ENCODE peak calls at places on chromosomes 11 and 22, in six cellular contexts. F, V, Y, W, G and M are unnamed samples.

GRCh38 chr22:27670701-27671412 is 130.7 kb downstream of the MN1 start:
- DNase-seq in F (no peak), V (no peak), G (no peak), Y (peak), W (no peak), M (no peak)

GRCh38 chr11:121652982-121653381 is 200.2 kb upstream of the SORL1-AS1 start:
- DNase-seq in F (no peak), Y (peak), V (no peak), G (peak), W (peak), M (no peak)

GRCh38 chr22:48943567-48944432 is 883.9 kb downstream of the BRD1 start:
- DNase-seq in F (no peak), Y (no peak), V (peak), W (no peak), G (peak), M (no peak)

GRCh38 chr22:39332441-39333064 is 13.1 kb upstream of the RPL3 start:
- DNase-seq in F (no peak), V (no peak), W (no peak), G (no peak), Y (no peak), M (no peak)

GRCh38 chr11:1117970-1118369 is 39.8 kb upstream of the MUC5AC start:
- DNase-seq in F (no peak), G (peak), Y (no peak), W (no peak), V (no peak), M (no peak)

GRCh38 chr22:25368271-25368670 is 148.8 kb downstream of the CRYBB2 start:
- DNase-seq in V (peak), Y (no peak), W (peak), G (peak), F (no peak), M (peak)

GRCh38 chr22:33726294-33726711 is 194.0 kb downstream of the LARGE1 start:
- DNase-seq in V (no peak), Y (no peak), F (no peak), W (peak), G (no peak), M (no peak)

GRCh38 chr22:27456696-27457503 is 344.7 kb downstream of the MN1 start:
- DNase-seq in F (no peak), W (peak), Y (no peak), G (peak), V (no peak), M (peak)

GRCh38 chr22:29716814-29717213 is 3.0 kb upstream of the CABP7 start:
- DNase-seq in V (peak), F (no peak), Y (peak), W (peak), G (peak), M (peak)

GRCh38 chr11:72736452-72737069 is 15.6 kb downstream of the ARAP1 start:
- DNase-seq in Y (no peak), G (peak), V (no peak), F (peak), W (no peak), M (peak)

GRCh38 chr11:87712802-87713202 is 462.4 kb downstream of the RAB38 start:
- DNase-seq in Y (peak), F (no peak), G (no peak), W (no peak), V (no peak), M (no peak)

GRCh38 chr22:38792833-38793232 is 1.1 kb downstream of the DNAL4 start:
- DNase-seq in F (no peak), Y (no peak), W (peak), V (no peak), G (no peak), M (peak)

GRCh38 chr11:75204012-75204674 is 36.4 kb upstream of the TPBGL start:
- DNase-seq in Y (no peak), V (no peak), W (no peak), G (peak), F (no peak), M (no peak)

GRCh38 chr11:115693002-115693401 is 188.8 kb upstream of the CADM1 start:
- DNase-seq in V (no peak), W (no peak), Y (peak), G (no peak), F (no peak), M (no peak)
- H3K4me3 ChIP-seq in V (no peak), W (no peak), Y (no peak), G (no peak), F (no peak), M (no peak)

GRCh38 chr22:18068991-18069390 is 8.8 kb upstream of the PEX26 start:
- DNase-seq in W (no peak), F (no peak), Y (no peak), G (no peak), V (no peak), M (no peak)

GRCh38 chr22:18071968-18072310 is 5.9 kb upstream of the PEX26 start:
- DNase-seq in V (no peak), W (no peak), F (no peak), Y (no peak), G (no peak), M (no peak)

GRCh38 chr22:18068381-18068988 is 9.3 kb upstream of the PEX26 start:
- DNase-seq in W (no peak), Y (no peak), F (no peak), G (peak), V (no peak), M (peak)

GRCh38 chr22:18070041-18070440 is 7.7 kb upstream of the PEX26 start:
- DNase-seq in W (no peak), Y (no peak), F (no peak), G (no peak), V (no peak), M (no peak)

DNA sequence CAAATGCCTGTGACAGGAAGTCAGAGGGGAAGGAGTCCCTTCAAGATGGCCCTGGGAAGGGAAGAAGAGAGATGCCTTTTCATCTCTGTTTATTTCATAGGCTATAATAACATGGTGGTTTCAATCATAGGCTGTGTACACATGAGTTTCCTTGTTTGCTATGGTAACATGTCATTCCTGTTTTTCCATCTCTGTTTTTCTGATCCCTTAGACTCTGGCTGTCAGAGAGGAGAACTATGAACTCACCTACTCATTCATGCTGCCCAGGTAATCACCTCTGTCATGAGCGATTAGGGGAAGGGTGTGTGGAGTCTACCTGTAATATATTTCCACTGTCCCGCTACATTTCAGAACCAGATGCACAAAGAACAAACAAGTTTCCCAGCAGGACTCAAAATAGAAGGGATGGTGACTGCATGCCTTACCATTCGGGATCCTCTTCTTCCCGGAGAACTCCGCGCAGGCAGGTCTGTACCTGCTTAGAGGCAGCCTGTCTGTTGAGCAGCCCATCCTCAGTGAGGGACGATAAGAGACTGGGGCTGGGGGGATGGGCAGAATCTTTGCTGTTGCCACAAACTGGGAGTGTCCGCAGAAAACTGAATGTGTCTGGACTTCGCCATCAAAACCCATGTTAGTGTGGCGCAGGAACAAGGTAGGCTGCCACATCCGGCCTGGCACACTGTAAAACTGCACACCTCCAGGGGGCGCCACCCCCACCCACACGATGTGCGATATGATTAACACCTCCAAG is 7.1 kb upstream of the PEX26 start:
- DNase-seq in V (no peak), Y (peak), G (no peak), F (no peak), W (no peak), M (peak)
- TF ChIP-seq CTCF in V (peak), Y (peak), G (peak), F (peak), W (peak), M (peak)

DNA sequence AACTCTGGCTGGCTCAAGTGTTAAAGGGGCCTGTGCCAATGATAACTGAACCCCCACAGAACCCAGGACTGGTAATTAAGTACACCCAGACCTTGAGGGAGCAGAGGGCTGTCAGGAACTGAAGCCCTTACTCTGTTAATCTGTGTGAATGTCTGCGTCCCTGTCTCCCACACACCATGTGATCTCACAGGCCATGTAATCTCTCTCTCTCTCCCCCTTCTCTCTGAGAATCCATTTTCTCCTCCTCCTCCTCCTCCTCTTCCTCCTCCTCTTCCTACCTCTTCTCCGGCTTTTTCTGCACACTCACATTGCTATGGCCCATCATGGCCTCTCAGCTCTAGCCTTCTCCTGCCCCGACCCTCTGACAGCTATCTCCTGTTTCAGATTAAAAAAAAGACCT is 14.6 kb upstream of the IRAG1 start:
- DNase-seq in Y (no peak), W (no peak), V (no peak), G (no peak), F (no peak), M (no peak)
- H3K4me3 ChIP-seq in Y (no peak), W (no peak), V (no peak), G (no peak), F (no peak), M (no peak)

DNA sequence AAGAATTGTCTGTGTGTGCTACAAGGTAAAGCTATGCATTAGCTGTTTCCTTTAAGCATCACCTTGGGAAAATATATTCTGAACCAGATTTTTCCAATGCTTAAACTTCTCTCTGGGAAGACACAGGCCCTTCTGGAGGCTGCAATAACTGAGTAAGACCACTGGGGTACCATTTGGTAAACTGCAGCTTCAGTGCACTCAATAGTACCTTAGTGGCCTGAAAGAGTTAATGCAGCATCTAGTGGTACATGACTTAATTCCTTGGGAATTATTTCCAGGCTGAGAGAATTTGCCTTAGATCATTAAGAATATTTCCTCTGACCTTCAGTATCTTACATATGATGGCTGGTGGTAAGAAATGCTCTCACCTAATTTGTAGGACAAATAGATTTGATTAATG is 727.4 kb downstream of the DLG2 start:
- DNase-seq in G (no peak), Y (peak), F (no peak), W (peak), V (no peak), M (no peak)
- TF ChIP-seq CTCF in G (peak), Y (peak), F (no peak), W (peak), V (no peak), M (peak)

DNA sequence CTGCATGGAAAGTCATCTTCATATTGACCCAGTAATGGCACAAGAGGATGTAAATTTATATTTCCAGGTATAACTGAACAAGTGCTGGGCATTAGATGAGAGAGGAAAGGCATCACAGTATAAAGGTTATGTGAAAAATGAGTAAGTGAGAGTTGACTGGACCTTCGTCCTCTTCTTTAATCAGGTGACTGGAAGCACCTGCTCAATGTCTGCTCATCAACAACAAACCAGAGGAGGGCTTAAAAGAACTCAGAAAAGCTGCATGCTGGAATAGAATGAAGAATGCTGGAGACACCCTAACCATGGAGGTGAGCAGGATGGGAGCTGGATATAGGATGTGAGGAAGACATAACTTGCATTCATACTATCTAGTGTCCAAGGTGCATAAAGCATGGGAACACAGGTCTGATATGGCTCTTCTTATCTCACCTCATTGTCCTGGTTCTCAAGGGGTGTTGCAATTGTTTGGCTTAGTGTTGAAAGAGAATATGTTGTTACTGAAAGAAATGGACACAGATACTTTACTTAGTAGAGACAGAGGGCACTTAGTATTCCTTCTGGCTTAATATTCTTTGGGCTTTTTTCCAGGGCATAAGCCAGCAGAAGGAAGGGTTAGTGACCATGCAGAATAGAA is 7.3 kb upstream of the SLC22A9 start:
- DNase-seq in G (no peak), F (no peak), Y (no peak), W (no peak), V (no peak), M (no peak)
- H3K4me3 ChIP-seq in G (no peak), F (no peak), Y (no peak), W (no peak), V (no peak), M (no peak)

GRCh38 chr11:122754553-122755322 is 83.6 kb upstream of the CRTAM start:
- DNase-seq in Y (peak), W (no peak), G (no peak), V (no peak), F (no peak), M (no peak)
- TF ChIP-seq CTCF in Y (peak), W (peak), G (peak), V (no peak), F (peak), M (peak)

GRCh38 chr22:42959472-42960145 is 55.3 kb downstream of the PACSIN2 start:
- DNase-seq in V (peak), G (peak), F (no peak), Y (peak), W (peak), M (peak)

GRCh38 chr22:42958937-42959336 is 56.0 kb downstream of the PACSIN2 start:
- DNase-seq in G (no peak), F (no peak), W (no peak), Y (no peak), V (no peak), M (no peak)

GRCh38 chr22:42961815-42962214 is 53.1 kb downstream of the PACSIN2 start:
- DNase-seq in Y (no peak), W (no peak), G (no peak), V (no peak), F (no peak), M (no peak)

GRCh38 chr22:42957958-42958357 is 57.0 kb downstream of the PACSIN2 start:
- DNase-seq in V (no peak), Y (no peak), W (no peak), G (no peak), F (no peak), M (no peak)

GRCh38 chr22:42960146-42960509 is 54.8 kb downstream of the PACSIN2 start:
- DNase-seq in V (no peak), Y (no peak), F (no peak), G (no peak), W (no peak), M (no peak)
- H3K4me3 ChIP-seq in V (no peak), Y (no peak), F (no peak), G (no peak), W (no peak), M (no peak)